ENCODE peak calls at places on chromosomes 3 and 15, in nine cellular contexts. One of them, this sample, is unnamed.

GRCh38 chr3:10228248-10228950 is 19.9 kb upstream of the TATDN2 start:
- DNase-seq in lower leg skin: no peak
- DNase-seq in effector memory CD4-positive, alpha-beta T cell: no peak
- DNase-seq in fibroblast of the aortic adventitia: no peak
- DNase-seq in lower lobe of right lung: no peak
- DNase-seq in PC-3: peak
- DNase-seq in foreskin fibroblast: no peak
- DNase-seq in ovary: no peak
- DNase-seq in CD8-positive, alpha-beta memory T cell: no peak
- DNase-seq in this sample: no peak

GRCh38 chr3:194249323-194250103 is 101.6 kb downstream of the CPN2 start:
- DNase-seq in lower leg skin: no peak
- DNase-seq in effector memory CD4-positive, alpha-beta T cell: no peak
- DNase-seq in fibroblast of the aortic adventitia: no peak
- DNase-seq in lower lobe of right lung: no peak
- DNase-seq in PC-3: no peak
- DNase-seq in foreskin fibroblast: no peak
- DNase-seq in ovary: no peak
- DNase-seq in CD8-positive, alpha-beta memory T cell: no peak
- DNase-seq in this sample: no peak

GRCh38 chr3:65855370-65856100 is 183.2 kb downstream of the MAGI1 start:
- DNase-seq in lower leg skin: no peak
- DNase-seq in effector memory CD4-positive, alpha-beta T cell: no peak
- DNase-seq in fibroblast of the aortic adventitia: peak
- DNase-seq in lower lobe of right lung: no peak
- DNase-seq in PC-3: peak
- DNase-seq in foreskin fibroblast: peak
- DNase-seq in ovary: no peak
- DNase-seq in CD8-positive, alpha-beta memory T cell: no peak
- DNase-seq in this sample: no peak

GRCh38 chr15:89599021-89599420 is 23.8 kb downstream of the TICRR start:
- DNase-seq in lower leg skin: no peak
- DNase-seq in effector memory CD4-positive, alpha-beta T cell: no peak
- DNase-seq in fibroblast of the aortic adventitia: no peak
- DNase-seq in lower lobe of right lung: no peak
- DNase-seq in PC-3: no peak
- DNase-seq in foreskin fibroblast: peak
- DNase-seq in ovary: no peak
- DNase-seq in CD8-positive, alpha-beta memory T cell: no peak
- DNase-seq in this sample: no peak

GRCh38 chr3:66592927-66593625 is 92.3 kb upstream of the LRIG1 start:
- DNase-seq in lower leg skin: no peak
- DNase-seq in effector memory CD4-positive, alpha-beta T cell: no peak
- DNase-seq in fibroblast of the aortic adventitia: peak
- DNase-seq in lower lobe of right lung: no peak
- DNase-seq in PC-3: no peak
- DNase-seq in foreskin fibroblast: no peak
- DNase-seq in ovary: no peak
- DNase-seq in CD8-positive, alpha-beta memory T cell: no peak
- DNase-seq in this sample: no peak

GRCh38 chr15:33104276-33104675 is 90.2 kb downstream of the FMN1 start:
- DNase-seq in lower leg skin: no peak
- DNase-seq in effector memory CD4-positive, alpha-beta T cell: peak
- DNase-seq in fibroblast of the aortic adventitia: peak
- DNase-seq in lower lobe of right lung: no peak
- DNase-seq in PC-3: peak
- DNase-seq in foreskin fibroblast: peak
- DNase-seq in ovary: no peak
- DNase-seq in CD8-positive, alpha-beta memory T cell: peak
- DNase-seq in this sample: no peak

GRCh38 chr3:184965639-184966430 is 153.9 kb downstream of the VPS8 start:
- DNase-seq in lower leg skin: no peak
- DNase-seq in effector memory CD4-positive, alpha-beta T cell: no peak
- DNase-seq in fibroblast of the aortic adventitia: no peak
- DNase-seq in lower lobe of right lung: no peak
- DNase-seq in PC-3: no peak
- DNase-seq in foreskin fibroblast: no peak
- DNase-seq in ovary: no peak
- DNase-seq in CD8-positive, alpha-beta memory T cell: no peak
- DNase-seq in this sample: no peak

GRCh38 chr15:27025411-27026051 is 54.5 kb downstream of the GABRG3 start:
- DNase-seq in lower leg skin: no peak
- DNase-seq in effector memory CD4-positive, alpha-beta T cell: no peak
- DNase-seq in fibroblast of the aortic adventitia: no peak
- DNase-seq in lower lobe of right lung: no peak
- DNase-seq in PC-3: no peak
- DNase-seq in foreskin fibroblast: no peak
- DNase-seq in ovary: no peak
- DNase-seq in CD8-positive, alpha-beta memory T cell: no peak
- DNase-seq in this sample: no peak

GRCh38 chr3:127652246-127652995 is 20.3 kb upstream of the ABTB1 start:
- DNase-seq in lower leg skin: no peak
- DNase-seq in effector memory CD4-positive, alpha-beta T cell: no peak
- DNase-seq in fibroblast of the aortic adventitia: peak
- DNase-seq in lower lobe of right lung: peak
- DNase-seq in PC-3: peak
- DNase-seq in foreskin fibroblast: no peak
- DNase-seq in ovary: peak
- DNase-seq in CD8-positive, alpha-beta memory T cell: peak
- DNase-seq in this sample: peak

GRCh38 chr3:126963261-126964190 is 19.4 kb upstream of the PLXNA1 start:
- DNase-seq in lower leg skin: no peak
- DNase-seq in effector memory CD4-positive, alpha-beta T cell: no peak
- DNase-seq in fibroblast of the aortic adventitia: no peak
- DNase-seq in lower lobe of right lung: no peak
- DNase-seq in PC-3: no peak
- DNase-seq in foreskin fibroblast: no peak
- DNase-seq in ovary: no peak
- DNase-seq in CD8-positive, alpha-beta memory T cell: no peak
- DNase-seq in this sample: no peak

GRCh38 chr3:12286927-12287726 is 1.7 kb upstream of the PPARG start:
- DNase-seq in lower leg skin: no peak
- DNase-seq in effector memory CD4-positive, alpha-beta T cell: no peak
- DNase-seq in fibroblast of the aortic adventitia: peak
- DNase-seq in lower lobe of right lung: peak
- DNase-seq in PC-3: peak
- DNase-seq in foreskin fibroblast: no peak
- DNase-seq in ovary: peak
- DNase-seq in CD8-positive, alpha-beta memory T cell: no peak
- DNase-seq in this sample: no peak

GRCh38 chr3:23750573-23751484 is 54.9 kb upstream of the UBE2E1 start:
- DNase-seq in lower leg skin: no peak
- DNase-seq in effector memory CD4-positive, alpha-beta T cell: no peak
- DNase-seq in fibroblast of the aortic adventitia: no peak
- DNase-seq in lower lobe of right lung: no peak
- DNase-seq in PC-3: peak
- DNase-seq in foreskin fibroblast: no peak
- DNase-seq in ovary: no peak
- DNase-seq in CD8-positive, alpha-beta memory T cell: no peak
- DNase-seq in this sample: no peak

GRCh38 chr3:52041118-52041847 is 15.1 kb downstream of the DUSP7 start:
- DNase-seq in lower leg skin: no peak
- DNase-seq in effector memory CD4-positive, alpha-beta T cell: no peak
- DNase-seq in fibroblast of the aortic adventitia: no peak
- DNase-seq in lower lobe of right lung: no peak
- DNase-seq in PC-3: peak
- DNase-seq in foreskin fibroblast: no peak
- DNase-seq in ovary: no peak
- DNase-seq in CD8-positive, alpha-beta memory T cell: no peak
- DNase-seq in this sample: peak

GRCh38 chr3:52038227-52038626 is 18.1 kb downstream of the DUSP7 start:
- DNase-seq in lower leg skin: no peak
- DNase-seq in effector memory CD4-positive, alpha-beta T cell: no peak
- DNase-seq in fibroblast of the aortic adventitia: no peak
- DNase-seq in lower lobe of right lung: no peak
- DNase-seq in PC-3: peak
- DNase-seq in foreskin fibroblast: no peak
- DNase-seq in ovary: no peak
- DNase-seq in CD8-positive, alpha-beta memory T cell: no peak
- DNase-seq in this sample: no peak

GRCh38 chr3:52039846-52040245 is 16.5 kb downstream of the DUSP7 start:
- DNase-seq in lower leg skin: no peak
- DNase-seq in effector memory CD4-positive, alpha-beta T cell: no peak
- DNase-seq in fibroblast of the aortic adventitia: peak
- DNase-seq in lower lobe of right lung: peak
- DNase-seq in PC-3: no peak
- DNase-seq in foreskin fibroblast: no peak
- DNase-seq in ovary: no peak
- DNase-seq in CD8-positive, alpha-beta memory T cell: no peak
- DNase-seq in this sample: peak

GRCh38 chr3:52039426-52039825 is 16.9 kb downstream of the DUSP7 start:
- DNase-seq in lower leg skin: no peak
- DNase-seq in effector memory CD4-positive, alpha-beta T cell: no peak
- DNase-seq in fibroblast of the aortic adventitia: no peak
- DNase-seq in lower lobe of right lung: no peak
- DNase-seq in PC-3: no peak
- DNase-seq in foreskin fibroblast: no peak
- DNase-seq in ovary: no peak
- DNase-seq in CD8-positive, alpha-beta memory T cell: no peak
- DNase-seq in this sample: no peak

GRCh38 chr3:52040600-52040999 is 15.8 kb downstream of the DUSP7 start:
- DNase-seq in lower leg skin: no peak
- DNase-seq in effector memory CD4-positive, alpha-beta T cell: no peak
- DNase-seq in fibroblast of the aortic adventitia: no peak
- DNase-seq in lower lobe of right lung: no peak
- DNase-seq in PC-3: no peak
- DNase-seq in foreskin fibroblast: no peak
- DNase-seq in ovary: no peak
- DNase-seq in CD8-positive, alpha-beta memory T cell: no peak
- DNase-seq in this sample: no peak
- H3K4me3 ChIP-seq in lower leg skin: no peak
- H3K4me3 ChIP-seq in effector memory CD4-positive, alpha-beta T cell: no peak
- H3K4me3 ChIP-seq in fibroblast of the aortic adventitia: no peak
- H3K4me3 ChIP-seq in lower lobe of right lung: no peak
- H3K4me3 ChIP-seq in PC-3: no peak
- H3K4me3 ChIP-seq in foreskin fibroblast: no peak
- H3K4me3 ChIP-seq in ovary: no peak
- H3K4me3 ChIP-seq in CD8-positive, alpha-beta memory T cell: no peak
- H3K4me3 ChIP-seq in this sample: no peak

GRCh38 chr3:34212175-34212574 is 413.7 kb downstream of the PDCD6IP start:
- DNase-seq in lower leg skin: no peak
- DNase-seq in effector memory CD4-positive, alpha-beta T cell: no peak
- DNase-seq in fibroblast of the aortic adventitia: no peak
- DNase-seq in lower lobe of right lung: no peak
- DNase-seq in PC-3: no peak
- DNase-seq in foreskin fibroblast: peak
- DNase-seq in ovary: no peak
- DNase-seq in CD8-positive, alpha-beta memory T cell: no peak
- DNase-seq in this sample: no peak
- H3K4me3 ChIP-seq in lower leg skin: no peak
- H3K4me3 ChIP-seq in effector memory CD4-positive, alpha-beta T cell: no peak
- H3K4me3 ChIP-seq in fibroblast of the aortic adventitia: no peak
- H3K4me3 ChIP-seq in lower lobe of right lung: no peak
- H3K4me3 ChIP-seq in PC-3: no peak
- H3K4me3 ChIP-seq in foreskin fibroblast: no peak
- H3K4me3 ChIP-seq in ovary: no peak
- H3K4me3 ChIP-seq in CD8-positive, alpha-beta memory T cell: no peak
- H3K4me3 ChIP-seq in this sample: no peak

GRCh38 chr15:35857812-35858211 is 311.8 kb upstream of the DPH6 start:
- DNase-seq in lower leg skin: no peak
- DNase-seq in effector memory CD4-positive, alpha-beta T cell: no peak
- DNase-seq in fibroblast of the aortic adventitia: no peak
- DNase-seq in lower lobe of right lung: no peak
- DNase-seq in PC-3: no peak
- DNase-seq in foreskin fibroblast: no peak
- DNase-seq in ovary: no peak
- DNase-seq in CD8-positive, alpha-beta memory T cell: no peak
- DNase-seq in this sample: no peak

GRCh38 chr15:35858707-35859106 is 312.7 kb upstream of the DPH6 start:
- DNase-seq in lower leg skin: no peak
- DNase-seq in effector memory CD4-positive, alpha-beta T cell: no peak
- DNase-seq in fibroblast of the aortic adventitia: peak
- DNase-seq in lower lobe of right lung: no peak
- DNase-seq in PC-3: no peak
- DNase-seq in foreskin fibroblast: no peak
- DNase-seq in ovary: no peak
- DNase-seq in CD8-positive, alpha-beta memory T cell: no peak
- DNase-seq in this sample: no peak

GRCh38 chr15:35867371-35867770 is 321.4 kb upstream of the DPH6 start:
- DNase-seq in lower leg skin: no peak
- DNase-seq in effector memory CD4-positive, alpha-beta T cell: no peak
- DNase-seq in fibroblast of the aortic adventitia: no peak
- DNase-seq in lower lobe of right lung: no peak
- DNase-seq in PC-3: no peak
- DNase-seq in foreskin fibroblast: no peak
- DNase-seq in ovary: no peak
- DNase-seq in CD8-positive, alpha-beta memory T cell: no peak
- DNase-seq in this sample: no peak

DNA sequence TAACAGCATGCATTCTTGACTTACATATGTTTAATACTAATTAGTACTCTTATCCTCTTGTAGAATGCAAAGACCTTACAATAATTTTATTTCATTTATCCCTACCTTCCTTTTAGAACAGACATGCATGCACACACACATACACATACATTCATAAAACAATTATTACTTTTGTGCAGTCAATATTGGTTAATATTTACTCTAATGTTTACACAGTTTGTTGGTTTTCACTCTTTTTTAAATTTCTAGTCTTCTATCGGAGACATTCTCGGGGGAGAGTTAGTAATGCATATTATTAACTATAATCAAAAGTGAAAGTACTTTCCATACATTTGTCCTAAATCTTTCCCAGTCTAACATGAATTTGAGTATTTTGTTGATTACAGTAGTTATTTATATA is 317.7 kb upstream of the DPH6 start:
- DNase-seq in lower leg skin: no peak
- DNase-seq in effector memory CD4-positive, alpha-beta T cell: no peak
- DNase-seq in fibroblast of the aortic adventitia: no peak
- DNase-seq in lower lobe of right lung: no peak
- DNase-seq in PC-3: no peak
- DNase-seq in foreskin fibroblast: no peak
- DNase-seq in ovary: no peak
- DNase-seq in CD8-positive, alpha-beta memory T cell: no peak
- DNase-seq in this sample: no peak
- H3K4me3 ChIP-seq in lower leg skin: no peak
- H3K4me3 ChIP-seq in effector memory CD4-positive, alpha-beta T cell: no peak
- H3K4me3 ChIP-seq in fibroblast of the aortic adventitia: no peak
- H3K4me3 ChIP-seq in lower lobe of right lung: no peak
- H3K4me3 ChIP-seq in PC-3: no peak
- H3K4me3 ChIP-seq in foreskin fibroblast: no peak
- H3K4me3 ChIP-seq in ovary: no peak
- H3K4me3 ChIP-seq in CD8-positive, alpha-beta memory T cell: no peak
- H3K4me3 ChIP-seq in this sample: no peak

DNA sequence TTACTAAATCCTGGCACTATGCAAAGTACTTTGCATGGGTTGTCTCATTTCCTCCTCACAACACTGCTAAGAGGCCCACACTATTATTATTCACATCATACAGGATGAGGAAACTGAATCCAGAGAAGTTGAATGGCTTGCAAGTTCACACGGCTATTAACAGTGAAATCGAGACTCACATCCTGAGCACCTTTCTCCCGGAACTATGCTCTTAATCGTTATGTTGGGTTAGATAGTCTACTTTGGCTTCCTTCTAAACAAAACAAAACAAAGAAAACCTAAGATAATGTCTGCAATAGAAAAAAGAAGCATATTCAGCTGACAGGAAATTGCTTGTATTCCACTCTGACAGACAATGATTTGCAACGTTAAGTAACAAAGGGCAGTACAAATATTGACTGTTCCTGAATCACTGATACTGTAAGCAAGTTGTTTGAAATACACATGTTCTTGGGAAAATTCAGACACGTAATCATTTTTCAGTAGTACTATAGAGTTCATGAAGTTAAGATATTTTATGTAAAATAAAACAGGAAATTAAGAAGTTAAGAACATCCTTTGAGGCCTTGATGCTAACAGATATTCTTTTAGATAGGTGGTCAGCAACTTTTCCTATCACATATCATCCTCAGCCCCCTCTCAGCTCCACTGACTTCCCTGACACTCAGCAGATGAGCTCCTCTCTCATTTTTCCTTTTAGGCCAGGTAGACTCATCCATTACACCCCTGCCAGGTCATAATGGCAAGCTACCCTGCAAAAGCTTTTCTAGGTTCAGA is 40.7 kb downstream of the C2CD4B start:
- DNase-seq in lower leg skin: no peak
- DNase-seq in effector memory CD4-positive, alpha-beta T cell: no peak
- DNase-seq in fibroblast of the aortic adventitia: peak
- DNase-seq in lower lobe of right lung: no peak
- DNase-seq in PC-3: peak
- DNase-seq in foreskin fibroblast: no peak
- DNase-seq in ovary: no peak
- DNase-seq in CD8-positive, alpha-beta memory T cell: no peak
- DNase-seq in this sample: no peak
- H3K4me3 ChIP-seq in lower leg skin: no peak
- H3K4me3 ChIP-seq in effector memory CD4-positive, alpha-beta T cell: no peak
- H3K4me3 ChIP-seq in fibroblast of the aortic adventitia: no peak
- H3K4me3 ChIP-seq in lower lobe of right lung: no peak
- H3K4me3 ChIP-seq in PC-3: peak
- H3K4me3 ChIP-seq in foreskin fibroblast: no peak
- H3K4me3 ChIP-seq in ovary: no peak
- H3K4me3 ChIP-seq in CD8-positive, alpha-beta memory T cell: no peak
- H3K4me3 ChIP-seq in this sample: no peak